ENCODE peak calls at places on chromosomes 16 and 17, in five cellular contexts. B, V, W, M and D are unnamed samples.
A peak's percentile ranks its signal among the peaks of the same experiment; 100 is the strongest.

GRCh38 chr17:76992911-76993310 is 124.7 kb downstream of the MGAT5B start:
- DNase-seq in B (no peak), V (no peak), W (no peak), M (no peak), D (no peak)

GRCh38 chr17:40281663-40282062 is 6.0 kb upstream of the CDC6 start:
- DNase-seq in B (no peak), V (no peak), W (no peak), M (no peak), D (no peak)

GRCh38 chr17:32298298-32298697 is 32.7 kb downstream of the RHBDL3 start:
- DNase-seq in B (no peak), V (no peak), W (no peak), M (no peak), D (no peak)

GRCh38 chr16:70608516-70608915 is 37.8 kb upstream of the IL34 start:
- DNase-seq in B (no peak), V (no peak), W (no peak), M (no peak), D (no peak)

GRCh38 chr17:19940722-19941464 is 36.7 kb downstream of the AKAP10 start:
- DNase-seq in B (no peak), V (no peak), W (peak; percentile 35), M (no peak), D (peak; percentile 68)

GRCh38 chr16:19137201-19137601 is 23.4 kb downstream of the ITPRIPL2 start:
- DNase-seq in B (no peak), V (no peak), W (no peak), M (no peak), D (no peak)

GRCh38 chr16:73232555-73233422 is 184.9 kb upstream of the ZFHX3 start:
- DNase-seq in B (no peak), V (peak; percentile 75), W (peak; percentile 78), M (no peak), D (peak; percentile 98)

GRCh38 chr17:15966183-15966878 is 21.4 kb downstream of the ADORA2B start:
- DNase-seq in B (no peak), V (no peak), W (no peak), M (no peak), D (no peak)

GRCh38 chr17:39639043-39639442 is 2.1 kb downstream of the STARD3 start:
- DNase-seq in B (no peak), V (no peak), W (no peak), M (no peak), D (no peak)

GRCh38 chr17:5422505-5422904 is 2.5 kb downstream of the RPAIN start:
- DNase-seq in B (no peak), V (no peak), W (peak; percentile 86), M (no peak), D (no peak)

GRCh38 chr16:48366165-48367093 is 18.8 kb downstream of the SIAH1 start:
- DNase-seq in B (no peak), V (peak; percentile 45), W (peak; percentile 74), M (peak; percentile 12), D (peak; percentile 39)

GRCh38 chr16:10682604-10683003 is 12.1 kb downstream of the TEKT5 start:
- DNase-seq in B (no peak), V (no peak), W (no peak), M (no peak), D (no peak)

GRCh38 chr17:4534928-4535666 is 20.1 kb downstream of the MYBBP1A start:
- DNase-seq in B (no peak), V (no peak), W (no peak), M (no peak), D (no peak)

GRCh38 chr16:12027091-12027490 is 50.6 kb downstream of the SNX29 start:
- DNase-seq in B (no peak), V (no peak), W (no peak), M (peak; percentile 71), D (no peak)

GRCh38 chr16:14678748-14679497 is 15.2 kb downstream of the PLA2G10 start:
- DNase-seq in B (no peak), V (no peak), W (no peak), M (no peak), D (no peak)

GRCh38 chr16:59878999-59879398 is 1144.9 kb upstream of the GOT2 start:
- DNase-seq in B (no peak), V (no peak), W (no peak), M (no peak), D (no peak)

GRCh38 chr16:31427441-31428276 is 501 bp downstream of the COX6A2 start:
- DNase-seq in B (no peak), V (peak; percentile 61), W (no peak), M (no peak), D (no peak)

GRCh38 chr17:75394332-75394918 is 11.1 kb downstream of the GRB2 start:
- DNase-seq in B (no peak), V (no peak), W (no peak), M (no peak), D (no peak)

GRCh38 chr16:17143546-17144419 is 327.0 kb downstream of the XYLT1 start:
- DNase-seq in B (no peak), V (no peak), W (no peak), M (no peak), D (no peak)

GRCh38 chr17:42563543-42563942 is 1.6 kb downstream of the COASY start:
- DNase-seq in B (no peak), V (no peak), W (no peak), M (no peak), D (no peak)

GRCh38 chr17:78495634-78496033 is 81.6 kb downstream of the DNAH17 start:
- DNase-seq in B (no peak), V (no peak), W (no peak), M (no peak), D (no peak)

GRCh38 chr16:57995721-57996405 is 4.6 kb downstream of the ZNF319 start:
- DNase-seq in B (no peak), V (no peak), W (no peak), M (no peak), D (no peak)

GRCh38 chr17:73693016-73693545 is 48.8 kb upstream of the SDK2 start:
- DNase-seq in B (no peak), V (no peak), W (no peak), M (no peak), D (no peak)

GRCh38 chr17:82661717-82662683 is 13.8 kb upstream of the WDR45B start:
- DNase-seq in B (no peak), V (no peak), W (no peak), M (no peak), D (no peak)

GRCh38 chr17:7045492-7046126 is 1.7 kb upstream of the SLC16A11 start:
- DNase-seq in B (no peak), V (peak; percentile 77), W (peak; percentile 74), M (peak; percentile 48), D (peak; percentile 89)

GRCh38 chr16:30110661-30111060 is 2.7 kb downstream of the GDPD3 start:
- DNase-seq in B (no peak), V (no peak), W (no peak), M (no peak), D (peak; percentile 30)

GRCh38 chr16:60681014-60681413 is 1355.2 kb downstream of the CDH8 start:
- DNase-seq in B (no peak), V (no peak), W (no peak), M (no peak), D (no peak)

GRCh38 chr16:48451323-48451722 is 66.1 kb upstream of the SIAH1 start:
- DNase-seq in B (no peak), V (no peak), W (no peak), M (no peak), D (no peak)

GRCh38 chr17:65394811-65395472 is 166.5 kb downstream of the AXIN2 start:
- DNase-seq in B (no peak), V (no peak), W (no peak), M (no peak), D (no peak)

GRCh38 chr16:85571813-85572619 is 41.1 kb upstream of the GSE1 start:
- DNase-seq in B (no peak), V (no peak), W (no peak), M (no peak), D (no peak)

GRCh38 chr17:2059125-2059836 is 4.4 kb downstream of the HIC1 start:
- DNase-seq in B (peak; percentile 66), V (no peak), W (no peak), M (no peak), D (no peak)